ENCODE peak calls at places on chromosomes 7 and 10, in ten cellular contexts. S is CD4-positive, alpha-beta memory T cell; W is fibroblast of lung; L is GM23338; A is dorsolateral prefrontal cortex; J is CD4-positive, CD25-positive, alpha-beta regulatory T cell; H is aorta; Z is IMR-90; X is ovary; O is colonic mucosa. P is an unnamed sample.
A peak's percentile ranks its signal among the peaks of the same experiment; 100 is the strongest.

GRCh38 chr10:86284355-86285105 is 82.1 kb downstream of the GRID1 start:
- DNase-seq in W (no peak), O (peak; percentile 4), Z (no peak), H (no peak), L (no peak), J (no peak), A (peak; percentile 18), S (no peak), X (no peak), P (no peak)

GRCh38 chr7:139490130-139490529 is 6.7 kb upstream of the KLRG2 start:
- DNase-seq in J (no peak), W (peak; percentile 21), L (no peak), Z (no peak), H (no peak), X (no peak), O (peak; percentile 32), S (no peak), A (no peak), P (no peak)

GRCh38 chr10:21494221-21495001 is 31.1 kb downstream of the SKIDA1 start:
- DNase-seq in O (peak; percentile 20), L (peak; percentile 64), X (peak; percentile 54), A (no peak), W (peak; percentile 39), J (no peak), S (no peak), Z (no peak), H (no peak), P (no peak)

GRCh38 chr10:122657734-122658133 is 41.9 kb downstream of the C10orf120 start:
- DNase-seq in S (no peak), L (no peak), H (no peak), J (no peak), Z (no peak), A (no peak), W (no peak), O (no peak), X (no peak), P (no peak)

GRCh38 chr10:69504576-69505250 is 53.4 kb downstream of the TSPAN15 start:
- DNase-seq in L (peak; percentile 20), J (no peak), H (no peak), A (no peak), W (no peak), Z (no peak), S (no peak), O (no peak), X (no peak), P (no peak)

GRCh38 chr10:33032354-33033254 is 74.6 kb upstream of the ITGB1 start:
- DNase-seq in Z (peak; percentile 79), S (no peak), X (no peak), H (no peak), J (no peak), O (no peak), L (no peak), W (peak; percentile 88), A (no peak), P (peak; percentile 31)

GRCh38 chr7:91082038-91082437 is 182.2 kb upstream of the FZD1 start:
- DNase-seq in S (no peak), X (no peak), Z (peak; percentile 73), A (no peak), O (no peak), W (peak; percentile 90), L (no peak), H (no peak), J (no peak), P (peak; percentile 51)

GRCh38 chr10:86753056-86753455 is 3.4 kb upstream of the BMPR1A start:
- DNase-seq in H (no peak), Z (no peak), S (no peak), X (no peak), A (no peak), J (no peak), W (no peak), O (no peak), L (no peak), P (no peak)

GRCh38 chr7:82674319-82674718 is 230.7 kb upstream of the CACNA2D1 start:
- DNase-seq in Z (peak; percentile 67), J (no peak), S (no peak), L (no peak), H (no peak), O (no peak), X (no peak), W (no peak), A (no peak), P (no peak)

GRCh38 chr10:121536271-121536918 is 61.8 kb downstream of the FGFR2 start:
- DNase-seq in J (no peak), H (no peak), Z (no peak), X (no peak), S (no peak), W (peak; percentile 50), A (peak; percentile 58), L (peak; percentile 50), O (peak; percentile 43), P (no peak)

GRCh38 chr10:58665361-58665760 is 152.7 kb downstream of the BICC1 start:
- DNase-seq in J (no peak), X (no peak), A (no peak), L (no peak), S (no peak), W (peak; percentile 45), O (no peak), Z (no peak), H (no peak), P (no peak)

GRCh38 chr10:67612577-67613537 is 83.1 kb downstream of the CTNNA3 start:
- DNase-seq in J (peak; percentile 70), L (no peak), Z (peak; percentile 73), A (no peak), X (no peak), S (peak; percentile 77), W (peak; percentile 90), O (no peak), H (no peak), P (peak; percentile 39)

DNA sequence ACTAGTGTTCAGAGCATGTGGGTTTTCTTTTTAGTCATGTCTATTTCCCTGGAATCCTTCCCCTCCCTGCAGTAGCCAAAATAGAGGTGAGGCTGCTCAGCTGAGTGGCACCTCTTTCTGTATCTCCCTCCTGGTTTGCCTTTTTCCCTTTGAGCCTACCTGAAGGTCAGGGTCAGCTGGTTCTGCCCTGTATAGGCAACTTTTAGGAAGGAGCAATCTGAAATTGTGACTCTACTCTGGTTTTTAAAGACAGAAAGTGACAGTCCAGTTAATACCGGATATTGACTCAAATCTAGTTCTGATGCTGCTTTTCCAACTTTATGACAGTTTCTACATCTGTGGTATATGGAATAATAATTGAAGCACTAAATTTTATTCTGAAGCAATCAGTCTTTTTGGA is 26.0 kb downstream of the CCM2 start:
- DNase-seq in Z (no peak), J (no peak), L (no peak), W (no peak), X (no peak), A (no peak), O (no peak), H (no peak), S (no peak), P (no peak)
- H3K4me3 ChIP-seq in Z (no peak overlapping the region), J (peak overlapping the region; percentile 100), L (no peak overlapping the region), W (no peak overlapping the region), X (no peak overlapping the region), A (no peak overlapping the region), O (no peak overlapping the region), H (no peak overlapping the region), S (no peak overlapping the region), P (no peak overlapping the region)

DNA sequence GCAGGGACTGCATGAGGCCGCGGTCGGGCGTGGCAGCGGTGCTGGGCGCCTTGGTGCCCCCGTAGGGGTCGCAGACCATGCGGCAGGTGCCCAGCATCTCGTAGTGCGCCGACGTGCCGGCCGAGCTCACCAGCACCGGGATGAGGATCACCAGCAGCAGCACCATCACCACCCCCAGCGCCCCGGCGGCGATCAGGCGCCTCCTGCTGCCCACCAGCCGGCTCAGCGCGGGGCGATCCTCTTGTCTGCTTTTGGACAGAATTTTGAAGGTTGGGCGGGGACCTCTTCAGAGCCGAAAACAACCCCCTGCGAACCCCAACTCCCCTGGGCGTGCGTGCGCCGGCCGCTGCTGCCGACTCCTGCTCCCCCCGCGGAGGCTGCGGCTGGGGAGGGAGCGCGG is 779 bp downstream of the C1QL3 start:
- DNase-seq in O (no peak), W (peak; percentile 9), Z (peak; percentile 12), S (peak; percentile 13), X (no peak), H (no peak), J (peak; percentile 15), L (peak; percentile 65), A (peak; percentile 40), P (no peak)
- H3K4me3 ChIP-seq in O (peak overlapping the region; percentile 33), W (peak overlapping the region; percentile 47), Z (peak overlapping the region; percentile 31), S (peak overlapping the region; percentile 32), X (peak overlapping the region; percentile 9), H (peak overlapping the region; percentile 42), J (no peak overlapping the region), L (peak overlapping the region; percentile 80), A (peak overlapping the region; percentile 40), P (peak overlapping the region; percentile 42)

GRCh38 chr7:29160080-29160479 is 13.7 kb upstream of the CPVL start:
- DNase-seq in A (no peak), L (no peak), Z (no peak), X (no peak), S (no peak), H (no peak), W (no peak), O (no peak), J (no peak), P (no peak)
- H3K4me3 ChIP-seq in A (no peak overlapping the region), L (no peak overlapping the region), Z (no peak overlapping the region), X (no peak overlapping the region), S (no peak overlapping the region), H (no peak overlapping the region), W (no peak overlapping the region), O (no peak overlapping the region), J (no peak overlapping the region), P (no peak overlapping the region)

GRCh38 chr7:104207348-104207730 is 474 bp downstream of the ORC5 start:
- DNase-seq in O (peak; percentile 20), Z (peak; percentile 12), S (no peak), J (no peak), H (no peak), X (no peak), L (peak; percentile 4), W (peak; percentile 24), A (no peak), P (no peak)

GRCh38 chr7:104207731-104208420 is at the start of gene ORC5:
- DNase-seq in J (peak; percentile 74), A (peak; percentile 79), H (peak; percentile 85), S (peak; percentile 73), L (peak; percentile 83), O (peak; percentile 77), Z (peak; percentile 80), W (peak; percentile 80), X (peak; percentile 76), P (peak; percentile 54)

GRCh38 chr7:104208421-104208780 is 588 bp upstream of the ORC5 start:
- DNase-seq in H (no peak), W (no peak), A (no peak), S (no peak), Z (no peak), J (no peak), L (no peak), O (no peak), X (no peak), P (no peak)

GRCh38 chr7:104209063-104209462 is 1.2 kb upstream of the ORC5 start:
- DNase-seq in W (no peak), O (no peak), X (no peak), A (no peak), Z (no peak), L (no peak), H (no peak), J (no peak), S (no peak), P (no peak)

DNA sequence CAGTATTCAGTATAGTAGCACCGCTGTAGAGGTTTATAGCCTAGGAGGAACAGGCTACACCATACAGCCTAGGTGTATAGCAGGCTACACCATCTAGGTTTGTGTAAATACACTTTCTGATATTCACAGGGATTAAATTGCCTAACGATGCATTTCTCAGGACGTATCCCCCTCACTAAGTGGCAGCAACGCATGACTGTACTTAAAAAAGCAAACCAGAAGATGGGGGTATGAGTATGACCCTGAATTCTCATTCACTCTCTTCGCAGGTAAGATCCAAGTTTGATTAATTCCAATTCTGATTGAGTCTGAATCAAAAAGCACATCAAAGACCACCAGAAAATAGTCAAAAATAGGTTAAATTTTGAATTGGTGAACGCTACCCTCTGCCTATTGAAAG is 972 bp downstream of the ORC5 start:
- DNase-seq in S (no peak), J (no peak), A (no peak), L (no peak), X (no peak), Z (no peak), W (no peak), H (no peak), O (no peak), P (no peak)
- H3K4me3 ChIP-seq in S (peak overlapping the region; percentile 74), J (peak overlapping the region; percentile 96), A (peak overlapping the region; percentile 68), L (peak overlapping the region; percentile 80), X (peak overlapping the region; percentile 86), Z (peak overlapping the region; percentile 65), W (peak overlapping the region; percentile 86), H (peak overlapping the region; percentile 94), O (peak overlapping the region; percentile 88), P (peak overlapping the region; percentile 97)